ENCODE peak calls at places on chromosomes 11 and 22, in five cellular contexts. I, U, E, Y and D are unnamed samples. For H3K4me1, the result is how much of the 10 kb centered on the place peaks cover.

GRCh38 chr11:44623321-44623715 is 57.9 kb downstream of the CD82 start:
- DNase-seq in Y (peak), U (peak), E (no peak), I (no peak), D (no peak)

GRCh38 chr22:22464541-22465054 is 43.9 kb downstream of the ZNF280B start:
- DNase-seq in U (no peak), Y (no peak), I (no peak), E (no peak), D (no peak)

GRCh38 chr11:71282581-71283351 is 30.4 kb upstream of the SHANK2 start:
- DNase-seq in I (no peak), U (no peak), E (no peak), Y (no peak), D (no peak)

GRCh38 chr22:45717787-45718186 is 46.2 kb downstream of the ATXN10 start:
- DNase-seq in U (no peak), E (peak), I (no peak), Y (no peak), D (no peak)

GRCh38 chr11:111296196-111296595 is 2.1 kb upstream of the POU2AF3 start:
- DNase-seq in I (no peak), E (no peak), U (no peak), Y (no peak), D (no peak)

GRCh38 chr11:47415949-47416472 is 7.6 kb downstream of the SLC39A13 start:
- DNase-seq in I (no peak), U (peak), E (peak), Y (peak), D (peak)

GRCh38 chr11:18987454-18988231 is 48.4 kb upstream of the MRGPRX1 start:
- DNase-seq in I (no peak), Y (no peak), U (no peak), E (no peak), D (no peak)

GRCh38 chr11:113730887-113731726 is 25.0 kb upstream of the TMPRSS5 start:
- DNase-seq in I (no peak), E (peak), Y (no peak), U (no peak), D (no peak)

GRCh38 chr22:25114369-25115362 is 85.0 kb upstream of the CRYBB3 start:
- DNase-seq in Y (no peak), U (no peak), I (no peak), E (no peak), D (no peak)

GRCh38 chr22:47379037-47379436 is 616.6 kb downstream of the TBC1D22A start:
- DNase-seq in Y (no peak), E (no peak), U (peak), I (no peak), D (peak)

GRCh38 chr11:110366234-110366633 is 63.5 kb upstream of the FDX1 start:
- DNase-seq in U (no peak), E (peak), Y (no peak), I (no peak), D (no peak)

GRCh38 chr11:24531528-24531927 is 34.7 kb downstream of the LUZP2 start:
- DNase-seq in U (no peak), E (no peak), Y (no peak), I (no peak), D (no peak)

GRCh38 chr22:46460835-46461234 is 76.6 kb downstream of the CELSR1 start:
- DNase-seq in I (no peak), E (no peak), U (no peak), Y (no peak), D (no peak)

GRCh38 chr11:15955595-15955994 is 400.8 kb downstream of the SOX6 start:
- DNase-seq in U (no peak), I (no peak), Y (no peak), E (peak), D (no peak)

GRCh38 chr11:67345247-67345948 is 7.9 kb downstream of the POLD4 start:
- DNase-seq in E (no peak), I (no peak), U (peak), Y (no peak), D (no peak)

GRCh38 chr11:44319170-44319551 is 9.2 kb upstream of the ALX4 start:
- DNase-seq in Y (no peak), I (no peak), E (no peak), U (no peak), D (peak)

GRCh38 chr11:83628622-83629347 is 342.6 kb upstream of the CCDC90B start:
- DNase-seq in U (no peak), Y (no peak), E (no peak), I (no peak), D (no peak)

GRCh38 chr11:61511383-61511782 is 2.8 kb downstream of the LRRC10B start:
- DNase-seq in Y (no peak), U (no peak), I (no peak), E (no peak), D (no peak)

GRCh38 chr11:61510178-61510979 is 1.8 kb downstream of the LRRC10B start:
- DNase-seq in E (no peak), Y (no peak), I (no peak), U (no peak), D (no peak)

GRCh38 chr11:61507962-61508824 is at the start of gene LRRC10B:
- DNase-seq in E (no peak), U (peak), I (no peak), Y (no peak), D (peak)

GRCh38 chr11:61510980-61511373 is 2.4 kb downstream of the LRRC10B start:
- DNase-seq in E (no peak), I (no peak), U (no peak), Y (no peak), D (no peak)

GRCh38 chr11:61509058-61510029 is 795 bp downstream of the LRRC10B start:
- DNase-seq in Y (no peak), E (peak), I (no peak), U (peak), D (peak)
- H3K4me3 ChIP-seq in Y (peak), E (no peak), I (no peak), U (no peak), D (peak)

GRCh38 chr11:2481253-2481652 is 36.4 kb downstream of the KCNQ1 start:
- DNase-seq in I (no peak), Y (no peak), U (no peak), E (no peak), D (no peak)
- H3K4me1 ChIP-seq in I (under half), Y (under half), U (under half), E (under half), D (under half)

GRCh38 chr11:128830290-128830813 is 36.7 kb downstream of the KCNJ1 start:
- DNase-seq in Y (no peak), I (no peak), U (no peak), E (no peak), D (no peak)

GRCh38 chr11:128827494-128827893 is 39.6 kb downstream of the KCNJ1 start:
- DNase-seq in E (no peak), U (no peak), Y (no peak), I (no peak), D (no peak)

GRCh38 chr11:128828350-128828749 is 38.7 kb downstream of the KCNJ1 start:
- DNase-seq in Y (no peak), U (no peak), E (no peak), I (no peak), D (no peak)

GRCh38 chr11:128831781-128832497 is 35.2 kb downstream of the KCNJ1 start:
- DNase-seq in I (no peak), U (no peak), Y (no peak), E (no peak), D (no peak)

DNA sequence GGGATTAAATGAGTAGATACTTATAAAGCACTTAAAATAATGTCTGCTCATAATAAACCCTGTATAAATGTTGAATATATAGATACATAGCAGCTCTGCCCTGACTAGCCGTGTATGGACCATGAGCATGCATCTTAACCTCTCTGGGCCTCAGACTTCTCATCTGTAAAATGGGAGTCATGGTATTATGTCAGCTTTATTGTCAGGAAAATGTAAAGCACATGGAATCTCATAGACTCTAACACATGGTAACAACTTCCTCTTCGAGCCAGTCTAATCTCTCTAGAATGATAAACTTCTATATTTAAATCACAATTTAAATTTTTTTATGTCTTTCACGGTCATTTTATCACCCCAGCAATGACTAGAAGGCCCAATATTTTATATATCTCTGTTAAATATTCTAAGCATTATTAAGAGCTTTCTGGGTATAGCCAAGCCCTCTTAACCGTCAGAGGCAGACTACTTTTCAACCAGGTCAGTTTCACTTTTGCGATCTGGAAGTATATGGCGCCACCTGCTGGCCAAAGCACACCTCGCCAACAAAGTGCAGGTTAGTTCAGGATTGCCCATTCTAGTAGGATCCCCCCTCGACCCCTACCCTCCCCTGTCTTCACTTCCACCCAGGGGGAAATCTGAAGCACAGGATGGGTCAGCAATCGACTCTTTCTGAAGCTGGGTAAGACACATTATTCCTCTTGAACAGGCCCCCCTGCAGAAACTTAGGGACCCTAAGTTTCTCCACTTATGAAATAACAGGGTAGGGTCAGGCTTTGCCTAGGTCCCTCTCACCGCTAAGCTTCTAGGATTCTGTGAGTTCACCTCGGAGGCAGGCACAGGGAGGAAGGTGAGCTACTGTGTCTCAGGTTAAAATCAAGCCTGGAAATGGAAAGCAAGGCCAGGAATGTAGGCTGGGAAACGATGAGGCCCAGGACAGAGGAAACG is 36.0 kb downstream of the KCNJ1 start:
- DNase-seq in E (peak), Y (peak), I (peak), U (peak), D (no peak)
- H3K4me3 ChIP-seq in E (no peak), Y (no peak), I (peak), U (no peak), D (peak)

GRCh38 chr11:117154468-117154867 is 10.4 kb downstream of the PAFAH1B2 start:
- DNase-seq in E (no peak), Y (no peak), U (no peak), I (no peak), D (no peak)
- H3K4me1 ChIP-seq in E (under half), Y (under half), U (under half), I (under half), D (under half)

DNA sequence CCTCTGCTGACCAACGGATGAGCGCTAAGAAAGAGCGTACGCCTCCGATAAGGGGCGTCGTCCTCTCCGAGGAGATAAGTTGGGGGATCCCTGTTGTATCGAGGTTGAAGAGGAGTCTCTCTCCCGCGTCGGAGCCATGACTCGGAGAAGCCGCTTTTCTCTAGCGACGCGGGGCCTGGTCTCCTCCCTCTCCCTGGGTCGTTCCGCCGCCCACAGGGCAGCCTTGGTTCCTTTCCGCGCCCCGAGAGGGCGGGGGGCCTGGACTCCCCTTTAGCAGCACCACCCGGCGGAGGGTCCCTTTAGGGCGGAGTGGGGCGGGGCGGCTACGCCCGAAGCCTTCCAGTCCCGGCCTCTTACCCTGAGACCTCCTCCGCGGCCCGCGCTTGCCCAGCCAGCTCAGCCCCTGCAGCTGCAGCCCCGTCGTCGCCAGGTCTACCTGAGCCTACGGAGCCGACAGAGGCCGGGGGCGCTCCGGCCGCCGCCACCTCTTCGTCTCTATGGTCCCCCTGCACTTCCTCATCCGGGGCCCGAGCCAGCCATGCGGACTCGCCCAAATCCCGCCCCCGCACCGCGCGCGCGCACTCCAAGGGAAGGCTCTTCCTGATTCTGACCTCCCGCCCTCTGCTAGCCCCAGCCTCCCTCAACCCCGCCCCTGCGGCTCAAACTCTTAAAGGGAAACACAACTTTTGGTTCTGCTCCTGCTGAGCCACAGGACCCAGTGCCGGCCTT is at the start of gene PRR14L:
- DNase-seq in Y (peak), E (peak), I (peak), U (peak), D (peak)
- H3K4me3 ChIP-seq in Y (peak), E (peak), I (peak), U (peak), D (peak)

DNA sequence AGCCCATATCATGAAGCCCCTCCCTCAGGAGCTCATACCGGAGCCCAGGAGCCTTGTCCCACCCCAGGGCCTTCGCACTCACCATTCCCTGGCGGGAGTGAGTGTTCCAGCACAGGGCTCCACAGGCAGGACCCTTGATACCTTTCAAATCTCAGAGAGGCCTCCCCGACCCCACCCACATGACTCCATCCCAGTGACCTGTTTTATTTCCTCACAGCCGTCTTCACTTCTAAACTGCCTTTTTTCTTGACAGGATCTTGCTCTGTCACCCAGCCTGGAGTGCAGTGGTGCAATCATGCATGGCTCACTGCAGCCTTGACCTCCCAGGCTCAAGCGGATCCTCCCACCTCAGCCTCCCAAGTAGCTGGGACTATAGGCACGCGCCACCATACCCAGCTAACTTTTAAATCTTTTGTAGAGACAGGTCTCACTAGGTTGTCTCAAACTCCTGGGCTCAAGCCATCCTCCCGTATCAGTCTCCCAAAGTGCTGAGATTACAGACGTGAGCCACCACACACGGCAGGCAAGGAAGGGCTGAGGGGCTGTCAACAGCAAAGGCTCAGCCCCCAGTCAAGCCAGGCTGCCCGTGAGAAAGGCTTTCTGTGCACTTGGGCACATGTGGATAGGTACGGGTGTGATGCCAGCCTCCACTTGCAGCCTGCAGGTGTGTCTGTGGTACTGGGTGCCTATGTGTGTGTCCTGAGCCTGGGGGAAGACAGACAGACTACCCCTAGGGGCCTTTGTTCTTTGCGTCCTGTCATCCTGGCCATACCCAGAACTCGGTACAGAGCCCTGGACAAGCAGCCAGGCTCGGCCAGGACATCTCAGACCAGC is 9.3 kb downstream of the RPL3 start:
- DNase-seq in Y (no peak), I (no peak), U (peak), E (peak), D (no peak)
- H3K4me1 ChIP-seq in Y (under half), I (under half), U (under half), E (half or more), D (under half)

GRCh38 chr22:28064941-28065340 is 145.9 kb upstream of the PITPNB start:
- DNase-seq in E (no peak), I (no peak), Y (no peak), U (no peak), D (no peak)

DNA sequence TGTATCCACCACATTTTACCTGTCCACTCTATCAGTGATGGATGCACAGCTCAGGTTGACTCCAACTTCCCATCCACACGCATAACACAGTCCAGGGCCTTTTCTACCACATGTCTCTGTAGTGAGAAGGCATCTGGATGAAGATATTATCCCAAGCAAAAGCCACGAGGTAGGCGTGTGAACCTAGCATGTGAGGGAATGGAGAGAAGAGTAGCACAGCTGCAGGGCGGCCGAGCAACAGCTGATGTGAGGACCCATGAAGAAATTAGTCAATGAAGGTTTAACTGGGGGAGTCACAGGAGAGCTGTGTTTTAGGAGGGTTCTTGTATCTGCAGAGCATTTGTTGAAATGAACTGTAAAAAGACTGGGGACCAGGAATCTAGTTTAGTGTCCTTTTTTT is 144.6 kb upstream of the PITPNB start:
- DNase-seq in Y (no peak), E (no peak), I (no peak), U (no peak), D (no peak)
- H3K4me3 ChIP-seq in Y (no peak), E (no peak), I (no peak), U (no peak), D (no peak)

GRCh38 chr11:68379216-68379615 is 66.8 kb downstream of the LRP5 start:
- DNase-seq in E (no peak), U (no peak), I (no peak), Y (no peak), D (no peak)

GRCh38 chr11:68375337-68375736 is 62.9 kb downstream of the LRP5 start:
- DNase-seq in Y (no peak), E (no peak), U (no peak), I (no peak), D (no peak)

GRCh38 chr11:68374531-68374930 is 62.1 kb downstream of the LRP5 start:
- DNase-seq in E (no peak), I (no peak), Y (no peak), U (no peak), D (no peak)

GRCh38 chr11:68373810-68374501 is 61.6 kb downstream of the LRP5 start:
- DNase-seq in I (no peak), E (no peak), Y (no peak), U (no peak), D (no peak)

GRCh38 chr11:68377389-68377795 is 65.0 kb downstream of the LRP5 start:
- DNase-seq in I (no peak), U (no peak), E (no peak), Y (no peak), D (no peak)
- H3K4me1 ChIP-seq in I (under half), U (under half), E (under half), Y (half or more), D (half or more)